ENCODE peak calls at places on chromosome 13, in nine cellular contexts. Q is cardiac muscle cell; O is tibial artery; L is gastrocnemius medialis; F is ELR; P is ecto neural progenitor cell; B is KG1; K is stimulated activated CD4-positive, alpha-beta T cell treated with anti-CD3 and anti-CD28 coated beads, Interleukin-1b, Interleukin-23, amount 100 ng/mL, for 1 hour; M is CD8-positive, alpha-beta memory T cell. A is an unnamed sample.

GRCh38 chr13:52929826-52930225 is 81.4 kb upstream of the PCDH8 start:
- DNase-seq in L (no peak), F (no peak), M (no peak), P (no peak), K (no peak), Q (no peak), B (no peak), O (no peak), A (no peak)

GRCh38 chr13:99086149-99086868 is 108.4 kb upstream of the DOCK9 start:
- DNase-seq in Q (peak), K (peak), P (peak), M (peak), O (peak), F (peak), L (peak), B (no peak), A (no peak)

GRCh38 chr13:42075517-42075916 is 27.1 kb downstream of the DGKH start:
- DNase-seq in O (no peak), B (no peak), Q (no peak), M (no peak), F (no peak), P (no peak), L (no peak), K (no peak), A (no peak)

GRCh38 chr13:50140742-50141659 is 125.8 kb downstream of the KCNRG start:
- DNase-seq in K (no peak), P (no peak), F (no peak), B (no peak), Q (no peak), M (no peak), L (no peak), O (no peak), A (no peak)

GRCh38 chr13:100347941-100348340 is 240.6 kb downstream of the GGACT start:
- DNase-seq in O (no peak), P (no peak), L (no peak), K (no peak), F (no peak), B (no peak), M (no peak), Q (no peak), A (no peak)

GRCh38 chr13:80239571-80240255 is 101.2 kb downstream of the SPRY2 start:
- DNase-seq in B (no peak), O (no peak), P (no peak), M (no peak), F (peak), K (no peak), Q (no peak), L (no peak), A (no peak)

GRCh38 chr13:36297600-36298338 is at the start of gene CCDC169:
- DNase-seq in L (peak), P (peak), Q (peak), O (peak), B (peak), K (peak), F (peak), M (peak), A (peak)

GRCh38 chr13:109871018-109871370 is 84.6 kb upstream of the IRS2 start:
- DNase-seq in L (no peak), P (no peak), M (no peak), Q (no peak), O (no peak), B (no peak), K (no peak), F (peak), A (no peak)

GRCh38 chr13:98172570-98173405 is 4.3 kb downstream of the RNF113B start:
- DNase-seq in K (no peak), O (no peak), B (no peak), F (peak), Q (no peak), M (no peak), L (no peak), P (no peak), A (no peak)

GRCh38 chr13:30559274-30559673 is 58.4 kb upstream of the USPL1 start:
- DNase-seq in M (no peak), Q (peak), K (no peak), B (no peak), F (no peak), L (no peak), O (no peak), P (no peak), A (no peak)

GRCh38 chr13:93004919-93005318 is 221.7 kb upstream of the GPC6 start:
- DNase-seq in O (no peak), B (no peak), P (no peak), K (no peak), M (no peak), L (no peak), Q (no peak), F (no peak), A (no peak)

GRCh38 chr13:48862572-48862971 is 113.1 kb upstream of the FNDC3A start:
- DNase-seq in O (no peak), F (no peak), P (no peak), L (no peak), K (no peak), Q (no peak), B (peak), M (no peak), A (no peak)

GRCh38 chr13:31951215-31951678 is 80.3 kb upstream of the FRY start:
- DNase-seq in B (peak), K (no peak), L (peak), O (peak), M (no peak), F (no peak), P (no peak), Q (peak), A (no peak)

GRCh38 chr13:98150836-98151489 is 8.1 kb downstream of the FARP1 start:
- DNase-seq in B (no peak), P (no peak), M (no peak), Q (no peak), L (no peak), K (no peak), O (no peak), F (no peak), A (no peak)

GRCh38 chr13:29713841-29714240 is 118.4 kb upstream of the SLC7A1 start:
- DNase-seq in P (no peak), K (no peak), Q (no peak), F (peak), O (no peak), L (no peak), M (no peak), B (no peak), A (no peak)

GRCh38 chr13:26390203-26390602 is 136.3 kb downstream of the CDK8 start:
- DNase-seq in M (no peak), L (no peak), B (no peak), K (no peak), Q (no peak), F (no peak), O (no peak), P (no peak), A (no peak)

GRCh38 chr13:43848250-43848649 is 31.3 kb downstream of the CCDC122 start:
- DNase-seq in L (no peak), K (no peak), Q (no peak), O (no peak), F (peak), P (no peak), M (no peak), B (no peak), A (no peak)

GRCh38 chr13:46914341-46914740 is 17.5 kb upstream of the HTR2A start:
- DNase-seq in K (no peak), F (no peak), P (no peak), B (no peak), Q (no peak), L (no peak), O (no peak), M (no peak), A (no peak)

GRCh38 chr13:88376762-88377388 is 705.7 kb downstream of the SLITRK5 start:
- DNase-seq in K (no peak), O (no peak), P (no peak), B (no peak), L (no peak), F (no peak), Q (no peak), M (no peak), A (no peak)

GRCh38 chr13:113426591-113426986 is 26.7 kb downstream of the ADPRHL1 start:
- DNase-seq in F (no peak), M (no peak), Q (no peak), L (no peak), P (no peak), K (no peak), O (no peak), B (no peak), A (peak)

GRCh38 chr13:45333251-45333972 is 7.6 kb downstream of the TPT1 start:
- DNase-seq in O (no peak), P (no peak), K (no peak), B (no peak), F (peak), Q (no peak), M (no peak), L (no peak), A (no peak)

GRCh38 chr13:37956536-37956935 is 87.0 kb upstream of the TRPC4 start:
- DNase-seq in F (no peak), L (no peak), B (no peak), Q (no peak), K (no peak), M (no peak), P (no peak), O (no peak), A (no peak)

GRCh38 chr13:33722216-33722900 is 95.6 kb upstream of the RFC3 start:
- DNase-seq in B (no peak), K (no peak), L (no peak), F (no peak), P (no peak), M (no peak), Q (no peak), O (no peak), A (no peak)

GRCh38 chr13:55516610-55517009 is 1624.1 kb upstream of the PRR20A start:
- DNase-seq in O (no peak), L (no peak), B (no peak), F (no peak), Q (no peak), P (no peak), M (no peak), K (no peak), A (no peak)

GRCh38 chr13:112330066-112330465 is 46.1 kb upstream of the SPACA7 start:
- DNase-seq in B (no peak), K (no peak), O (no peak), Q (no peak), L (no peak), P (no peak), M (no peak), F (no peak), A (no peak)

GRCh38 chr13:66407159-66407558 is 823.0 kb downstream of the PCDH9 start:
- DNase-seq in P (no peak), M (no peak), B (no peak), K (no peak), Q (no peak), O (no peak), L (no peak), F (no peak), A (no peak)

GRCh38 chr13:30569901-30570576 is 47.7 kb upstream of the USPL1 start:
- DNase-seq in O (peak), P (no peak), F (peak), M (no peak), B (no peak), L (peak), Q (no peak), K (no peak), A (no peak)

GRCh38 chr13:109790951-109791605 is 4.7 kb upstream of the IRS2 start:
- DNase-seq in L (no peak), P (no peak), B (peak), M (peak), F (peak), K (no peak), Q (peak), O (no peak), A (no peak)

A was measured in chondrocyte.